ENCODE peak calls at places on chromosomes 6 and 20, in seven cellular contexts. One of them, this sample, is unnamed.

GRCh38 chr6:164097056-164097455 is 682.5 kb downstream of the QKI start:
- DNase-seq in NCI-H1105 treated with DMSO at 0.1 percent for 48 hours: no peak
- DNase-seq in BJ: no peak
- DNase-seq in neural crest cell: no peak
- DNase-seq in iris pigment epithelial cell: no peak
- DNase-seq in H4: no peak
- DNase-seq in tibial artery: no peak
- DNase-seq in this sample: no peak

GRCh38 chr6:5191722-5192121 is 69.0 kb downstream of the LYRM4 start:
- DNase-seq in NCI-H1105 treated with DMSO at 0.1 percent for 48 hours: no peak
- DNase-seq in BJ: no peak
- DNase-seq in neural crest cell: no peak
- DNase-seq in iris pigment epithelial cell: peak
- DNase-seq in H4: no peak
- DNase-seq in tibial artery: no peak
- DNase-seq in this sample: no peak

GRCh38 chr20:20207291-20207690 is 155.0 kb downstream of the CFAP61 start:
- DNase-seq in NCI-H1105 treated with DMSO at 0.1 percent for 48 hours: no peak
- DNase-seq in BJ: no peak
- DNase-seq in neural crest cell: no peak
- DNase-seq in iris pigment epithelial cell: no peak
- DNase-seq in H4: no peak
- DNase-seq in tibial artery: no peak
- DNase-seq in this sample: no peak

GRCh38 chr6:16514249-16514648 is 247.0 kb downstream of the ATXN1 start:
- DNase-seq in NCI-H1105 treated with DMSO at 0.1 percent for 48 hours: no peak
- DNase-seq in BJ: no peak
- DNase-seq in neural crest cell: peak
- DNase-seq in iris pigment epithelial cell: peak
- DNase-seq in H4: peak
- DNase-seq in tibial artery: no peak
- DNase-seq in this sample: no peak

GRCh38 chr6:7996538-7997225 is 67.5 kb downstream of the BLOC1S5 start:
- DNase-seq in NCI-H1105 treated with DMSO at 0.1 percent for 48 hours: no peak
- DNase-seq in BJ: no peak
- DNase-seq in neural crest cell: no peak
- DNase-seq in iris pigment epithelial cell: peak
- DNase-seq in H4: peak
- DNase-seq in tibial artery: no peak
- DNase-seq in this sample: no peak

GRCh38 chr6:117317261-117317660 is 51.9 kb downstream of the VGLL2 start:
- DNase-seq in NCI-H1105 treated with DMSO at 0.1 percent for 48 hours: peak
- DNase-seq in BJ: no peak
- DNase-seq in neural crest cell: no peak
- DNase-seq in iris pigment epithelial cell: peak
- DNase-seq in H4: peak
- DNase-seq in tibial artery: no peak
- DNase-seq in this sample: no peak

GRCh38 chr6:35601331-35602132 is 87.2 kb downstream of the FKBP5 start:
- DNase-seq in NCI-H1105 treated with DMSO at 0.1 percent for 48 hours: peak
- DNase-seq in BJ: peak
- DNase-seq in neural crest cell: no peak
- DNase-seq in iris pigment epithelial cell: peak
- DNase-seq in H4: peak
- DNase-seq in tibial artery: peak
- DNase-seq in this sample: peak

GRCh38 chr20:51375561-51375960 is 167.0 kb downstream of the NFATC2 start:
- DNase-seq in NCI-H1105 treated with DMSO at 0.1 percent for 48 hours: no peak
- DNase-seq in BJ: no peak
- DNase-seq in neural crest cell: no peak
- DNase-seq in iris pigment epithelial cell: no peak
- DNase-seq in H4: no peak
- DNase-seq in tibial artery: peak
- DNase-seq in this sample: no peak

GRCh38 chr20:15487682-15488081 is 1085.6 kb downstream of the KIF16B start:
- DNase-seq in NCI-H1105 treated with DMSO at 0.1 percent for 48 hours: no peak
- DNase-seq in BJ: no peak
- DNase-seq in neural crest cell: no peak
- DNase-seq in iris pigment epithelial cell: no peak
- DNase-seq in H4: no peak
- DNase-seq in tibial artery: no peak
- DNase-seq in this sample: no peak

GRCh38 chr6:111710911-111711310 is 105.2 kb upstream of the TRAF3IP2 start:
- DNase-seq in NCI-H1105 treated with DMSO at 0.1 percent for 48 hours: peak
- DNase-seq in BJ: no peak
- DNase-seq in neural crest cell: no peak
- DNase-seq in iris pigment epithelial cell: no peak
- DNase-seq in H4: no peak
- DNase-seq in tibial artery: no peak
- DNase-seq in this sample: no peak

GRCh38 chr6:158468666-158469065 is 91.2 kb upstream of the TMEM181 start:
- DNase-seq in NCI-H1105 treated with DMSO at 0.1 percent for 48 hours: peak
- DNase-seq in BJ: no peak
- DNase-seq in neural crest cell: no peak
- DNase-seq in iris pigment epithelial cell: peak
- DNase-seq in H4: no peak
- DNase-seq in tibial artery: no peak
- DNase-seq in this sample: no peak

GRCh38 chr6:34176261-34177031 is 30.6 kb upstream of the GRM4 start:
- DNase-seq in NCI-H1105 treated with DMSO at 0.1 percent for 48 hours: no peak
- DNase-seq in BJ: no peak
- DNase-seq in neural crest cell: no peak
- DNase-seq in iris pigment epithelial cell: no peak
- DNase-seq in H4: no peak
- DNase-seq in tibial artery: no peak
- DNase-seq in this sample: peak

GRCh38 chr6:132933085-132933484 is 118.7 kb downstream of the RPS12 start:
- DNase-seq in NCI-H1105 treated with DMSO at 0.1 percent for 48 hours: peak
- DNase-seq in BJ: no peak
- DNase-seq in neural crest cell: peak
- DNase-seq in iris pigment epithelial cell: no peak
- DNase-seq in H4: no peak
- DNase-seq in tibial artery: no peak
- DNase-seq in this sample: no peak

GRCh38 chr6:134750669-134751068 is 199.2 kb downstream of the ALDH8A1 start:
- DNase-seq in NCI-H1105 treated with DMSO at 0.1 percent for 48 hours: peak
- DNase-seq in BJ: peak
- DNase-seq in neural crest cell: no peak
- DNase-seq in iris pigment epithelial cell: peak
- DNase-seq in H4: peak
- DNase-seq in tibial artery: no peak
- DNase-seq in this sample: no peak

GRCh38 chr6:83536034-83536646 is 23.8 kb downstream of the PRSS35 start:
- DNase-seq in NCI-H1105 treated with DMSO at 0.1 percent for 48 hours: peak
- DNase-seq in BJ: no peak
- DNase-seq in neural crest cell: peak
- DNase-seq in iris pigment epithelial cell: peak
- DNase-seq in H4: peak
- DNase-seq in tibial artery: no peak
- DNase-seq in this sample: no peak

GRCh38 chr6:44462335-44462734 is 74.8 kb downstream of the CDC5L start:
- DNase-seq in NCI-H1105 treated with DMSO at 0.1 percent for 48 hours: no peak
- DNase-seq in BJ: no peak
- DNase-seq in neural crest cell: no peak
- DNase-seq in iris pigment epithelial cell: no peak
- DNase-seq in H4: no peak
- DNase-seq in tibial artery: no peak
- DNase-seq in this sample: no peak

GRCh38 chr6:125188037-125188436 is 34.5 kb downstream of the TPD52L1 start:
- DNase-seq in NCI-H1105 treated with DMSO at 0.1 percent for 48 hours: no peak
- DNase-seq in BJ: no peak
- DNase-seq in neural crest cell: no peak
- DNase-seq in iris pigment epithelial cell: peak
- DNase-seq in H4: peak
- DNase-seq in tibial artery: no peak
- DNase-seq in this sample: no peak

GRCh38 chr6:136782021-136782770 is 10.1 kb downstream of the MAP3K5 start:
- DNase-seq in NCI-H1105 treated with DMSO at 0.1 percent for 48 hours: no peak
- DNase-seq in BJ: no peak
- DNase-seq in neural crest cell: no peak
- DNase-seq in iris pigment epithelial cell: peak
- DNase-seq in H4: no peak
- DNase-seq in tibial artery: no peak
- DNase-seq in this sample: no peak

GRCh38 chr6:2765896-2766766 is 938 bp downstream of the WRNIP1 start:
- DNase-seq in NCI-H1105 treated with DMSO at 0.1 percent for 48 hours: peak
- DNase-seq in BJ: no peak
- DNase-seq in neural crest cell: peak
- DNase-seq in iris pigment epithelial cell: peak
- DNase-seq in H4: no peak
- DNase-seq in tibial artery: peak
- DNase-seq in this sample: no peak

GRCh38 chr6:44245912-44246662 is 814 bp upstream of the HSP90AB1 start:
- DNase-seq in NCI-H1105 treated with DMSO at 0.1 percent for 48 hours: peak
- DNase-seq in BJ: no peak
- DNase-seq in neural crest cell: peak
- DNase-seq in iris pigment epithelial cell: peak
- DNase-seq in H4: peak
- DNase-seq in tibial artery: peak
- DNase-seq in this sample: peak

GRCh38 chr6:36120979-36121706 is 9.2 kb upstream of the MAPK13 start:
- DNase-seq in NCI-H1105 treated with DMSO at 0.1 percent for 48 hours: no peak
- DNase-seq in BJ: no peak
- DNase-seq in neural crest cell: no peak
- DNase-seq in iris pigment epithelial cell: peak
- DNase-seq in H4: no peak
- DNase-seq in tibial artery: peak
- DNase-seq in this sample: peak

GRCh38 chr20:40685349-40685748 is 3.7 kb downstream of the MAFB start:
- DNase-seq in NCI-H1105 treated with DMSO at 0.1 percent for 48 hours: no peak
- DNase-seq in BJ: no peak
- DNase-seq in neural crest cell: no peak
- DNase-seq in iris pigment epithelial cell: no peak
- DNase-seq in H4: no peak
- DNase-seq in tibial artery: peak
- DNase-seq in this sample: no peak

GRCh38 chr6:137119196-137120104 is 54.0 kb downstream of the IL22RA2 start:
- DNase-seq in NCI-H1105 treated with DMSO at 0.1 percent for 48 hours: no peak
- DNase-seq in BJ: no peak
- DNase-seq in neural crest cell: no peak
- DNase-seq in iris pigment epithelial cell: no peak
- DNase-seq in H4: no peak
- DNase-seq in tibial artery: no peak
- DNase-seq in this sample: no peak

GRCh38 chr6:13099771-13100170 is 228.6 kb downstream of the TBC1D7 start:
- DNase-seq in NCI-H1105 treated with DMSO at 0.1 percent for 48 hours: no peak
- DNase-seq in BJ: no peak
- DNase-seq in neural crest cell: no peak
- DNase-seq in iris pigment epithelial cell: no peak
- DNase-seq in H4: no peak
- DNase-seq in tibial artery: no peak
- DNase-seq in this sample: no peak

GRCh38 chr6:20509211-20509610 is 25.0 kb upstream of the CDKAL1 start:
- DNase-seq in NCI-H1105 treated with DMSO at 0.1 percent for 48 hours: no peak
- DNase-seq in BJ: no peak
- DNase-seq in neural crest cell: no peak
- DNase-seq in iris pigment epithelial cell: no peak
- DNase-seq in H4: no peak
- DNase-seq in tibial artery: no peak
- DNase-seq in this sample: no peak

GRCh38 chr6:22146581-22147468 is 150.0 kb downstream of the PRL start:
- DNase-seq in NCI-H1105 treated with DMSO at 0.1 percent for 48 hours: no peak
- DNase-seq in BJ: no peak
- DNase-seq in neural crest cell: no peak
- DNase-seq in iris pigment epithelial cell: no peak
- DNase-seq in H4: no peak
- DNase-seq in tibial artery: no peak
- DNase-seq in this sample: no peak

GRCh38 chr6:67450641-67451040 is 1184.4 kb upstream of the ADGRB3 start:
- DNase-seq in NCI-H1105 treated with DMSO at 0.1 percent for 48 hours: no peak
- DNase-seq in BJ: no peak
- DNase-seq in neural crest cell: no peak
- DNase-seq in iris pigment epithelial cell: no peak
- DNase-seq in H4: no peak
- DNase-seq in tibial artery: no peak
- DNase-seq in this sample: no peak

GRCh38 chr6:40176117-40176516 is 241.9 kb upstream of the MOCS1 start:
- DNase-seq in NCI-H1105 treated with DMSO at 0.1 percent for 48 hours: no peak
- DNase-seq in BJ: no peak
- DNase-seq in neural crest cell: no peak
- DNase-seq in iris pigment epithelial cell: no peak
- DNase-seq in H4: no peak
- DNase-seq in tibial artery: no peak
- DNase-seq in this sample: no peak

GRCh38 chr6:79864421-79864820 is 82.9 kb downstream of the ELOVL4 start:
- DNase-seq in NCI-H1105 treated with DMSO at 0.1 percent for 48 hours: no peak
- DNase-seq in BJ: no peak
- DNase-seq in neural crest cell: no peak
- DNase-seq in iris pigment epithelial cell: no peak
- DNase-seq in H4: no peak
- DNase-seq in tibial artery: no peak
- DNase-seq in this sample: no peak

GRCh38 chr6:128173290-128173689 is 272.4 kb upstream of the THEMIS start:
- DNase-seq in NCI-H1105 treated with DMSO at 0.1 percent for 48 hours: no peak
- DNase-seq in BJ: no peak
- DNase-seq in neural crest cell: no peak
- DNase-seq in iris pigment epithelial cell: peak
- DNase-seq in H4: no peak
- DNase-seq in tibial artery: no peak
- DNase-seq in this sample: no peak

GRCh38 chr20:18164356-18164755 is 26.7 kb downstream of the KAT14 start:
- DNase-seq in NCI-H1105 treated with DMSO at 0.1 percent for 48 hours: no peak
- DNase-seq in BJ: no peak
- DNase-seq in neural crest cell: no peak
- DNase-seq in iris pigment epithelial cell: peak
- DNase-seq in H4: no peak
- DNase-seq in tibial artery: no peak
- DNase-seq in this sample: no peak

GRCh38 chr6:1611572-1612385 is 2.1 kb downstream of the FOXC1 start:
- DNase-seq in NCI-H1105 treated with DMSO at 0.1 percent for 48 hours: no peak
- DNase-seq in BJ: no peak
- DNase-seq in neural crest cell: no peak
- DNase-seq in iris pigment epithelial cell: peak
- DNase-seq in H4: no peak
- DNase-seq in tibial artery: no peak
- DNase-seq in this sample: peak

GRCh38 chr6:163836916-163837660 is 422.6 kb downstream of the QKI start:
- DNase-seq in NCI-H1105 treated with DMSO at 0.1 percent for 48 hours: peak
- DNase-seq in BJ: no peak
- DNase-seq in neural crest cell: no peak
- DNase-seq in iris pigment epithelial cell: no peak
- DNase-seq in H4: no peak
- DNase-seq in tibial artery: no peak
- DNase-seq in this sample: no peak

GRCh38 chr6:38024908-38025307 is 205.4 kb downstream of the ZFAND3 start:
- DNase-seq in NCI-H1105 treated with DMSO at 0.1 percent for 48 hours: no peak
- DNase-seq in BJ: no peak
- DNase-seq in neural crest cell: no peak
- DNase-seq in iris pigment epithelial cell: peak
- DNase-seq in H4: no peak
- DNase-seq in tibial artery: no peak
- DNase-seq in this sample: no peak

GRCh38 chr6:116136933-116137340 is 11.0 kb upstream of the COL10A1 start:
- DNase-seq in NCI-H1105 treated with DMSO at 0.1 percent for 48 hours: no peak
- DNase-seq in BJ: no peak
- DNase-seq in neural crest cell: no peak
- DNase-seq in iris pigment epithelial cell: no peak
- DNase-seq in H4: peak
- DNase-seq in tibial artery: no peak
- DNase-seq in this sample: no peak

GRCh38 chr20:53783768-53784167 is 190.1 kb upstream of the ZNF217 start:
- DNase-seq in NCI-H1105 treated with DMSO at 0.1 percent for 48 hours: no peak
- DNase-seq in BJ: no peak
- DNase-seq in neural crest cell: no peak
- DNase-seq in iris pigment epithelial cell: no peak
- DNase-seq in H4: no peak
- DNase-seq in tibial artery: no peak
- DNase-seq in this sample: no peak

GRCh38 chr6:107488174-107488874 is 1.6 kb upstream of the SOBP start:
- DNase-seq in NCI-H1105 treated with DMSO at 0.1 percent for 48 hours: no peak
- DNase-seq in BJ: no peak
- DNase-seq in neural crest cell: no peak
- DNase-seq in iris pigment epithelial cell: no peak
- DNase-seq in H4: no peak
- DNase-seq in tibial artery: no peak
- DNase-seq in this sample: no peak

GRCh38 chr6:139568956-139569538 is 194.6 kb upstream of the CITED2 start:
- DNase-seq in NCI-H1105 treated with DMSO at 0.1 percent for 48 hours: no peak
- DNase-seq in BJ: peak
- DNase-seq in neural crest cell: no peak
- DNase-seq in iris pigment epithelial cell: peak
- DNase-seq in H4: peak
- DNase-seq in tibial artery: no peak
- DNase-seq in this sample: no peak

This sample was measured in ascending aorta.